ENCODE peak calls at places on chromosome 16, in six cellular contexts. B is A549; T is CD8-positive, alpha-beta memory T cell; K is HL-60; Q is cardiac muscle cell; L is iPS DF 6.9. P is an unnamed sample.

GRCh38 chr16:50924759-50925545 is 183.1 kb downstream of the CYLD start:
- DNase-seq in B (no peak), K (no peak), T (no peak), Q (no peak), L (no peak), P (no peak)

GRCh38 chr16:85643631-85644030 is 30.5 kb downstream of the GSE1 start:
- DNase-seq in T (no peak), Q (no peak), K (no peak), B (no peak), L (no peak), P (no peak)

GRCh38 chr16:67185003-67185865 is 1.5 kb upstream of the MATCAP1 start:
- DNase-seq in B (peak), T (peak), L (no peak), K (no peak), Q (peak), P (peak)

GRCh38 chr16:15484662-15485061 is 50.3 kb downstream of the BMERB1 start:
- DNase-seq in Q (peak), L (no peak), B (no peak), K (no peak), T (no peak), P (no peak)

GRCh38 chr16:62041401-62041800 is 5.2 kb upstream of the CDH8 start:
- DNase-seq in K (no peak), L (no peak), Q (peak), B (peak), T (no peak), P (no peak)

GRCh38 chr16:84648595-84649510 is 542 bp downstream of the KLHL36 start:
- DNase-seq in B (no peak), K (no peak), T (peak), L (no peak), Q (peak), P (no peak)

GRCh38 chr16:77660311-77660710 is 62.0 kb upstream of the NUDT7 start:
- DNase-seq in T (no peak), L (no peak), B (peak), K (no peak), Q (peak), P (no peak)

GRCh38 chr16:48317614-48318013 is 67.6 kb downstream of the SIAH1 start:
- DNase-seq in L (no peak), T (no peak), Q (peak), K (peak), B (peak), P (no peak)

GRCh38 chr16:88619859-88620655 is 18.3 kb upstream of the IL17C start:
- DNase-seq in K (no peak), T (peak), L (no peak), Q (no peak), B (no peak), P (peak)

GRCh38 chr16:22141746-22142145 is 20.6 kb upstream of the SDR42E2 start:
- DNase-seq in Q (peak), T (no peak), L (peak), K (no peak), B (peak), P (no peak)

GRCh38 chr16:72427001-72427785 is 255.2 kb upstream of the PMFBP1 start:
- DNase-seq in Q (no peak), K (no peak), T (no peak), B (no peak), L (no peak), P (no peak)

GRCh38 chr16:86901483-86901882 is 323.1 kb downstream of the FOXL1 start:
- DNase-seq in T (no peak), L (no peak), K (no peak), B (peak), Q (peak), P (no peak)

GRCh38 chr16:22001591-22001990 is 675 bp upstream of the PDZD9 start:
- DNase-seq in Q (peak), T (no peak), L (no peak), B (no peak), K (no peak), P (no peak)

GRCh38 chr16:6016530-6017184 is 919.1 kb upstream of the EEF2KMT start:
- DNase-seq in B (peak), L (peak), Q (no peak), T (no peak), K (peak), P (no peak)

GRCh38 chr16:57791156-57791902 is 11.0 kb downstream of the KIFC3 start:
- DNase-seq in Q (no peak), T (no peak), K (no peak), L (no peak), B (no peak), P (no peak)

GRCh38 chr16:47644166-47644565 is 183.0 kb downstream of the PHKB start:
- DNase-seq in T (no peak), L (no peak), B (no peak), K (no peak), Q (peak), P (no peak)

GRCh38 chr16:73268311-73268997 is 220.5 kb upstream of the ZFHX3 start:
- DNase-seq in T (no peak), L (peak), Q (peak), K (no peak), B (peak), P (no peak)

GRCh38 chr16:73016488-73016830 is 31.5 kb downstream of the ZFHX3 start:
- DNase-seq in B (peak), Q (no peak), L (no peak), K (no peak), T (no peak), P (no peak)

DNA sequence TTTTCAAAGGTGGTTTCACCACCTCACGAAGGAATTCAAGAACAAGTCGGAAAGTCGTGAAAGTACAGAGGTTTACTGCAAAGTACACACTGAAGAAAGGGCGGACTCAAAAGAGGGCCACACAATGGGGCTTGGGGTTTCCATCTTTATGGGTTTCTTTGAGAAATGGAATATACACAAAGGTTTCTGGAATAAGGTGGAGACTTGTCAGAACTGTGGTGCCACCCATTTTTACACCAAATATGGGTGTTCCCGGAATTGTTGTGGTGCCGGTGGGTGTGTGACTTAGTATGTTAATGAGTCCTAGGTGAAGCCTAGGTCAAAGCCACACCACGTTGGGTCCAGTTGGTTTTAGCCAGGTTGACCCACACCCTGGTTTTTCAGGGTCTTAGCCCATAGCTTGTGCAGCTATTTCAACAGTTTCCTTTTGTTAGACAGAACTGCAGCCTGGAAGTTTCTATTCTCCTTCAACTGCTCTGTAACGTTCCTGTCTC is 567 bp upstream of the GCSH start:
- DNase-seq in T (no peak), L (no peak), Q (no peak), K (no peak), B (no peak), P (no peak)
- H3K27ac ChIP-seq in T (peak), L (no peak), Q (no peak), K (peak), B (peak), P (no peak)

GRCh38 chr16:54233626-54234025 is 53.0 kb downstream of the IRX3 start:
- DNase-seq in K (no peak), B (no peak), T (no peak), L (no peak), Q (peak), P (no peak)
- H3K27ac ChIP-seq in K (no peak), B (no peak), T (no peak), L (no peak), Q (no peak), P (no peak)

GRCh38 chr16:11556945-11557720 is 29.6 kb downstream of the LITAF start:
- DNase-seq in K (no peak), Q (no peak), T (no peak), B (no peak), L (no peak), P (peak)
- H3K27ac ChIP-seq in K (no peak), Q (no peak), T (peak), B (no peak), L (no peak), P (peak)

GRCh38 chr16:65122974-65123845 is 1.3 kb upstream of the CDH11 start:
- DNase-seq in B (no peak), K (no peak), T (no peak), L (no peak), Q (peak), P (no peak)

GRCh38 chr16:65124596-65124995 is 2.7 kb upstream of the CDH11 start:
- DNase-seq in Q (no peak), L (no peak), T (no peak), K (no peak), B (no peak), P (no peak)

GRCh38 chr16:65125322-65125721 is 3.5 kb upstream of the CDH11 start:
- DNase-seq in L (no peak), K (no peak), T (no peak), Q (no peak), B (no peak), P (no peak)

GRCh38 chr16:65122724-65122973 is 786 bp upstream of the CDH11 start:
- DNase-seq in B (no peak), K (no peak), T (no peak), L (no peak), Q (no peak), P (no peak)

GRCh38 chr16:65123846-65124513 is 2.1 kb upstream of the CDH11 start:
- DNase-seq in B (no peak), L (no peak), K (no peak), Q (no peak), T (no peak), P (no peak)
- H3K27ac ChIP-seq in B (no peak), L (no peak), K (no peak), Q (no peak), T (no peak), P (no peak)